ENCODE peak calls at places on chromosome 17, in seven cellular contexts. U is CD4-positive, alpha-beta memory T cell; R is effector memory CD4-positive, alpha-beta T cell; I is CD4-positive, alpha-beta T cell; M is CD8-positive, alpha-beta memory T cell; F is HepG2; N is H9. D is an unnamed sample. For H3K9me3, the result is how much of the 10 kb centered on the place peaks cover.

GRCh38 chr17:75601057-75601987 is 13.7 kb downstream of the MYO15B start:
- DNase-seq in U (peak), R (peak), I (peak), M (peak), F (peak), N (peak), D (peak)

GRCh38 chr17:6914711-6915110 is 81.1 kb upstream of the ALOX12 start:
- DNase-seq in U (no peak), R (no peak), I (no peak), M (no peak), F (no peak), N (no peak), D (no peak)

GRCh38 chr17:40903129-40903847 is 18.2 kb upstream of the KRT20 start:
- DNase-seq in U (no peak), R (no peak), I (no peak), M (no peak), F (peak), N (no peak), D (no peak)

GRCh38 chr17:40069751-40070643 is 7.2 kb downstream of the THRA start:
- DNase-seq in U (peak), R (peak), I (no peak), M (peak), F (no peak), N (peak), D (no peak)

GRCh38 chr17:82289822-82290541 is 16.5 kb upstream of the CSNK1D start:
- DNase-seq in U (no peak), R (no peak), I (no peak), M (no peak), F (peak), N (no peak), D (no peak)

GRCh38 chr17:9409026-9409425 is 166.6 kb downstream of the STX8 start:
- DNase-seq in U (no peak), R (no peak), I (no peak), M (no peak), F (no peak), N (no peak), D (no peak)

GRCh38 chr17:57422574-57423164 is 166.3 kb downstream of the MSI2 start:
- DNase-seq in U (no peak), R (no peak), I (no peak), M (no peak), F (no peak), N (no peak), D (no peak)

GRCh38 chr17:37672545-37673078 is 29.4 kb upstream of the DDX52 start:
- DNase-seq in U (no peak), R (no peak), I (no peak), M (no peak), F (no peak), N (no peak), D (no peak)

GRCh38 chr17:27226611-27227234 is 67.2 kb upstream of the WSB1 start:
- DNase-seq in U (no peak), R (no peak), I (no peak), M (no peak), F (no peak), N (no peak), D (no peak)

GRCh38 chr17:40548491-40548981 is 16.7 kb downstream of the CCR7 start:
- DNase-seq in U (no peak), R (no peak), I (no peak), M (no peak), F (no peak), N (peak), D (no peak)

GRCh38 chr17:70871180-70871818 is 702.0 kb downstream of the KCNJ2 start:
- DNase-seq in U (no peak), R (no peak), I (no peak), M (no peak), F (no peak), N (no peak), D (no peak)

GRCh38 chr17:13030459-13031305 is 12.9 kb upstream of the ELAC2 start:
- DNase-seq in U (peak), R (peak), I (peak), M (peak), F (peak), N (peak), D (no peak)

GRCh38 chr17:2814499-2815341 is 18.5 kb downstream of the RAP1GAP2 start:
- DNase-seq in U (peak), R (peak), I (peak), M (peak), F (no peak), N (peak), D (no peak)

GRCh38 chr17:35138218-35138617 is 3.9 kb downstream of the NLE1 start:
- DNase-seq in U (no peak), R (no peak), I (no peak), M (no peak), F (no peak), N (no peak), D (no peak)

GRCh38 chr17:64401244-64401860 is 10.7 kb upstream of the PECAM1 start:
- DNase-seq in U (no peak), R (no peak), I (no peak), M (no peak), F (no peak), N (no peak), D (no peak)

GRCh38 chr17:79008666-79009387 is 737 bp downstream of the CANT1 start:
- DNase-seq in U (no peak), R (no peak), I (no peak), M (no peak), F (no peak), N (no peak), D (no peak)

GRCh38 chr17:49407981-49408501 is 6.6 kb downstream of the PHB1 start:
- DNase-seq in U (peak), R (peak), I (peak), M (peak), F (peak), N (peak), D (peak)

GRCh38 chr17:7582401-7583252 is 1.0 kb upstream of the MPDU1 start:
- DNase-seq in U (no peak), R (no peak), I (no peak), M (no peak), F (no peak), N (peak), D (no peak)

GRCh38 chr17:6756425-6757012 is 673 bp downstream of the XAF1 start:
- DNase-seq in U (no peak), R (no peak), I (peak), M (no peak), F (no peak), N (no peak), D (no peak)

GRCh38 chr17:77247609-77248008 is 106.8 kb downstream of the SEC14L1 start:
- DNase-seq in U (no peak), R (no peak), I (no peak), M (no peak), F (no peak), N (no peak), D (no peak)

GRCh38 chr17:70535986-70536385 is 366.7 kb downstream of the KCNJ2 start:
- DNase-seq in U (no peak), R (no peak), I (no peak), M (no peak), F (no peak), N (no peak), D (no peak)

GRCh38 chr17:79971651-79972050 is 64.0 kb downstream of the TBC1D16 start:
- DNase-seq in U (no peak), R (no peak), I (no peak), M (no peak), F (no peak), N (peak), D (no peak)

GRCh38 chr17:57593739-57594462 is 151.2 kb downstream of the CCDC182 start:
- DNase-seq in U (no peak), R (no peak), I (no peak), M (no peak), F (no peak), N (no peak), D (no peak)

GRCh38 chr17:40326832-40327199 is 17.8 kb downstream of the RARA start:
- DNase-seq in U (no peak), R (no peak), I (no peak), M (no peak), F (no peak), N (no peak), D (no peak)

GRCh38 chr17:81453712-81454111 is 58.5 kb downstream of the BAHCC1 start:
- DNase-seq in U (no peak), R (no peak), I (peak), M (no peak), F (no peak), N (no peak), D (no peak)

GRCh38 chr17:246851-247421 is 65.5 kb upstream of the DOC2B start:
- DNase-seq in U (no peak), R (no peak), I (no peak), M (no peak), F (no peak), N (no peak), D (no peak)

GRCh38 chr17:45722161-45722560 is 62.0 kb upstream of the CRHR1 start:
- DNase-seq in U (no peak), R (no peak), I (no peak), M (no peak), F (peak), N (peak), D (peak)

GRCh38 chr17:77542551-77543490 is 402.1 kb downstream of the SEC14L1 start:
- DNase-seq in U (peak), R (peak), I (peak), M (peak), F (peak), N (peak), D (peak)

DNA sequence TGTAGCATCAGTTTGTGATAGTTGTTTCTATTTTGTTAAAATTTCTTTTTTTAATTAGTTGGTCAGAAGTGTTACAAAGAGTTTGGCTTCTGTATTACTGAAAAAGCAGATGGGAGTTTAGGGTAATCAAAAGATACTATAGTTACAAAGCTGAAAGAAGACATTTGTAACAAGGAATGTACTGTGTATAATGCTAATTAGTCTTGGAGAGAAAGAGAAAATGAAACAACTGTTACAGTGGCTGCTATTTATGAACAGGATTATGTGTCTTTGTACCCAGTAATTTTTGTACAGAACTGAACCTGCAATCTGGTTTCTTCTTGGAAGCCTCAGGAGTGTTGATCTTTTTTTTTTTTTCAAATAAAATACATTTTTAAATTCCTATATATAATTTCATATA is 14.3 kb downstream of the GDPD1 start:
- DNase-seq in U (no peak), R (no peak), I (no peak), M (no peak), F (no peak), N (no peak), D (no peak)
- H3K9me3 ChIP-seq in U (under half), R (under half), I (under half), M (under half), F (under half), N (under half), D (under half)

GRCh38 chr17:22512506-22512905 is 820.2 kb downstream of the KCNJ18 start:
- DNase-seq in U (no peak), R (no peak), I (no peak), M (no peak), F (no peak), N (no peak), D (no peak)
- H3K9me3 ChIP-seq in U (under half), R (under half), I (under half), M (under half), F (under half), N (half or more), D (under half)

GRCh38 chr17:1639549-1639948 is 6.0 kb downstream of the SCARF1 start:
- DNase-seq in U (no peak), R (no peak), I (no peak), M (no peak), F (no peak), N (no peak), D (no peak)
- H3K9me3 ChIP-seq in U (under half), R (under half), I (under half), M (under half), F (under half), N (under half), D (under half)

DNA sequence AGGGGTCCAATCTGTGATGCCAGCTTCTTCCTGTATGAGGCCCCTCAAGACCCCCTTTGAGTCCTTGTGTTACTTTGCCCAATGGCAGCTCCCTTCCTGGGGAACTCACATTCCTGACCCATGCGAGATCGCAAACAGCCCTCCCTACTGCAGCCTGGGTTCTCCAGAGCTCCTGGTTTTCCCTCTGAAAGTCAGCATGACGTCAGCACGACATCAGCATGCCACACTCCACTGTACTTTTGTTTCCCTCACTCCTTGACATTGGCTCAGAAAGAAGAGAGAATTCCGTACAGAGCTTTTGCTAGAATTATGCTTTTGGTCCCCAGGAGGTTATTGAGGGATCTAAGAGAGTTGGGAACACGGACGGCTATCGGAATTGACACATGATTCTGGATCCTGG is 168.1 kb upstream of the PIRT start:
- DNase-seq in U (no peak), R (no peak), I (no peak), M (no peak), F (no peak), N (no peak), D (no peak)
- H3K9me3 ChIP-seq in U (under half), R (under half), I (under half), M (under half), F (under half), N (under half), D (under half)

GRCh38 chr17:22514767-22515320 is 822.5 kb downstream of the KCNJ18 start:
- DNase-seq in U (no peak), R (no peak), I (no peak), M (no peak), F (no peak), N (no peak), D (no peak)
- H3K9me3 ChIP-seq in U (under half), R (under half), I (under half), M (under half), F (under half), N (half or more), D (under half)

GRCh38 chr17:16459850-16460550 is 32.0 kb downstream of the LRRC75A start:
- DNase-seq in U (no peak), R (no peak), I (no peak), M (no peak), F (no peak), N (peak), D (no peak)

GRCh38 chr17:16456770-16457316 is 35.1 kb downstream of the LRRC75A start:
- DNase-seq in U (no peak), R (no peak), I (no peak), M (no peak), F (no peak), N (peak), D (no peak)

GRCh38 chr17:16453493-16453851 is 38.1 kb downstream of the TRPV2 start:
- DNase-seq in U (no peak), R (no peak), I (no peak), M (no peak), F (no peak), N (no peak), D (no peak)

GRCh38 chr17:16459271-16459670 is 32.7 kb downstream of the LRRC75A start:
- DNase-seq in U (no peak), R (no peak), I (no peak), M (no peak), F (no peak), N (no peak), D (no peak)

DNA sequence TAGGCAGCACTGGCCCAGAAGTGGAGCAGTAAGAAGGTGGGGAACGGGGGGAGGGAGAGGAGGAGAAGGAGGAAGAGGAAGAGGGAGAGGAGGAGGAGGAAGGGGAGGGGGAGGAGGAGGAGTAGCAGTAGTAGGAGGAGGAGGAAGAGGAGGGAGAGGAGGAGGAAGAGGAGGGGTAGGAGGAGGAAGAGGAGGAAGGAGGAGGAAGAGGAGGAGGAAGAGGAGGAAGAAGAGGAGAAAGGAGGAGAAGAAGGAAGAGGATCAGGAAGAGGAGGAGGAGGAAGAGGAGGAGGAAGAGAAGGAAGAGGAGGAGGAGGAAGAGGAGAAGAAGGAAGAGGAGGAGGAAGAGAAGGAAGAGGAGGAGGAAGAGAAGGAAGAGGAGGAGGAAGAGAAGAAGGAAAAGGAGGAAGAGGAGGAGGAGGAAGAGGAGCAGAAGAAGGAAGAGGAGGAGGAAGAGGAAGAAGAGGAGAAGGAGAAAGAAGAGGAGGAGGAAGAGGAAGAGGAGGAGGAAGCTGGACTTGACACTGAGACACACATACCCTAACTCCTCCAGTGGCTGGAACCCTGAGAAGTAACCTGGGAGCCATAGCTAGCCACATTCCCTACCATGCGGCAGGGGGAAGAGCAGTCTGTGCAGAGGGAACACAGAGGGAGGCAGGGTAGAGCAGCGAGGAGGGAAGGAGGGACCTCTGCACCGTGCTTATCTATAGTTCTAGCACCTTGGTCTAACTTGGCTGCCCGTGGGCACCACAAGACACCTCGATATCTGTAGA is 35.8 kb downstream of the LRRC75A start:
- DNase-seq in U (no peak), R (no peak), I (no peak), M (no peak), F (no peak), N (no peak), D (no peak)
- H3K9me3 ChIP-seq in U (under half), R (under half), I (under half), M (under half), F (under half), N (under half), D (under half)

GRCh38 chr17:61452301-61453290 is at the start of gene TBX4:
- DNase-seq in U (no peak), R (no peak), I (no peak), M (no peak), F (no peak), N (peak), D (no peak)
- H3K9me3 ChIP-seq in U (under half), R (under half), I (under half), M (under half), F (under half), N (under half), D (under half)

DNA sequence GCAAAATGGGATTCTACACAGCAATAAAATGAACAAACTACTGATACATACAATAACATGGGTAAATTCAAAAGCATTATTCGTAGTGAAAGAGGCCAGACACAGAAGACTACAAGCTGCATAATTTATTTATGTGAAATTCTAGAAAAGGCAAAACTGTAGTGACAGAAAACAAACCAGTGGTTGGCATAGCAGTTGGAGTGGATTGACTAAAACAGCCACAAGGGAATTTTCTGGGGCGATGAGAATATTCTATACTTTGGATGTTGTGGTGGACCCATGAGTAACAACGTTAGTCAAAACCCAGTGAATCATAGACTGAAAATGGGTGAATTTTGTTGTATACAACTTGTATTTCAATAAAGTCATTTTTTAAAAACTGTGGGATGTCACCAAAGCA is 63.2 kb upstream of the RPL38 start:
- DNase-seq in U (no peak), R (no peak), I (no peak), M (no peak), F (no peak), N (no peak), D (no peak)
- H3K9me3 ChIP-seq in U (under half), R (under half), I (under half), M (under half), F (under half), N (under half), D (under half)

GRCh38 chr17:61621317-61621716 is 30.3 kb upstream of the NACA2 start:
- DNase-seq in U (no peak), R (no peak), I (no peak), M (no peak), F (no peak), N (no peak), D (no peak)
- H3K9me3 ChIP-seq in U (under half), R (under half), I (under half), M (under half), F (under half), N (under half), D (under half)